ENCODE peak calls at places on chromosomes 4 and X, in eight cellular contexts. One of them, this sample, is unnamed.

GRCh38 chrX:139825618-139826017 is 107.2 kb downstream of the ATP11C start:
- DNase-seq in HepG2: no peak
- DNase-seq in PC-3: no peak
- DNase-seq in fibroblast of lung: no peak
- DNase-seq in mammary epithelial cell: no peak
- DNase-seq in neural progenitor cell: no peak
- DNase-seq in IMR-90: no peak
- DNase-seq in H1: no peak
- DNase-seq in this sample: no peak

GRCh38 chr4:15729910-15730533 is 27.2 kb downstream of the BST1 start:
- DNase-seq in HepG2: peak
- DNase-seq in mammary epithelial cell: peak
- DNase-seq in PC-3: peak
- DNase-seq in H1: no peak
- DNase-seq in neural progenitor cell: peak
- DNase-seq in IMR-90: peak
- DNase-seq in fibroblast of lung: peak
- DNase-seq in this sample: peak

GRCh38 chr4:48331577-48332340 is 9.6 kb upstream of the SLAIN2 start:
- DNase-seq in fibroblast of lung: peak
- DNase-seq in PC-3: peak
- DNase-seq in mammary epithelial cell: peak
- DNase-seq in H1: no peak
- DNase-seq in IMR-90: peak
- DNase-seq in HepG2: no peak
- DNase-seq in neural progenitor cell: no peak
- DNase-seq in this sample: peak

GRCh38 chr4:105560488-105560887 is 8.1 kb downstream of the ARHGEF38 start:
- DNase-seq in neural progenitor cell: no peak
- DNase-seq in H1: no peak
- DNase-seq in fibroblast of lung: peak
- DNase-seq in IMR-90: no peak
- DNase-seq in mammary epithelial cell: peak
- DNase-seq in HepG2: no peak
- DNase-seq in PC-3: no peak
- DNase-seq in this sample: peak

GRCh38 chrX:69038188-69038587 is 127.1 kb downstream of the PJA1 start:
- DNase-seq in H1: no peak
- DNase-seq in neural progenitor cell: no peak
- DNase-seq in PC-3: no peak
- DNase-seq in mammary epithelial cell: no peak
- DNase-seq in HepG2: no peak
- DNase-seq in IMR-90: no peak
- DNase-seq in fibroblast of lung: no peak
- DNase-seq in this sample: no peak

GRCh38 chrX:132481449-132481848 is 7.4 kb downstream of the MBNL3 start:
- DNase-seq in IMR-90: no peak
- DNase-seq in HepG2: no peak
- DNase-seq in fibroblast of lung: no peak
- DNase-seq in H1: no peak
- DNase-seq in neural progenitor cell: no peak
- DNase-seq in mammary epithelial cell: no peak
- DNase-seq in PC-3: no peak
- DNase-seq in this sample: no peak

GRCh38 chrX:110408949-110409588 is 50.4 kb downstream of the RTL9 start:
- DNase-seq in mammary epithelial cell: no peak
- DNase-seq in HepG2: no peak
- DNase-seq in neural progenitor cell: no peak
- DNase-seq in IMR-90: peak
- DNase-seq in H1: no peak
- DNase-seq in fibroblast of lung: peak
- DNase-seq in PC-3: no peak
- DNase-seq in this sample: no peak

GRCh38 chr4:88653371-88653946 is 44.2 kb downstream of the NAP1L5 start:
- DNase-seq in mammary epithelial cell: no peak
- DNase-seq in H1: no peak
- DNase-seq in PC-3: no peak
- DNase-seq in fibroblast of lung: no peak
- DNase-seq in HepG2: no peak
- DNase-seq in IMR-90: peak
- DNase-seq in neural progenitor cell: no peak
- DNase-seq in this sample: no peak

GRCh38 chr4:59339631-59340030 is 1860.5 kb upstream of the ADGRL3 start:
- DNase-seq in IMR-90: no peak
- DNase-seq in HepG2: no peak
- DNase-seq in fibroblast of lung: no peak
- DNase-seq in H1: no peak
- DNase-seq in mammary epithelial cell: no peak
- DNase-seq in PC-3: no peak
- DNase-seq in neural progenitor cell: peak
- DNase-seq in this sample: no peak

GRCh38 chrX:41029332-41029731 is 55.9 kb upstream of the USP9X start:
- DNase-seq in HepG2: peak
- DNase-seq in fibroblast of lung: no peak
- DNase-seq in H1: no peak
- DNase-seq in mammary epithelial cell: no peak
- DNase-seq in neural progenitor cell: no peak
- DNase-seq in IMR-90: peak
- DNase-seq in PC-3: peak
- DNase-seq in this sample: no peak

GRCh38 chr4:8132400-8132799 is 26.2 kb downstream of the ABLIM2 start:
- DNase-seq in neural progenitor cell: no peak
- DNase-seq in H1: no peak
- DNase-seq in fibroblast of lung: no peak
- DNase-seq in HepG2: no peak
- DNase-seq in PC-3: no peak
- DNase-seq in IMR-90: no peak
- DNase-seq in mammary epithelial cell: no peak
- DNase-seq in this sample: no peak

GRCh38 chr4:89363156-89363555 is 55.6 kb upstream of the GPRIN3 start:
- DNase-seq in neural progenitor cell: no peak
- DNase-seq in PC-3: no peak
- DNase-seq in fibroblast of lung: no peak
- DNase-seq in mammary epithelial cell: no peak
- DNase-seq in IMR-90: no peak
- DNase-seq in H1: no peak
- DNase-seq in HepG2: no peak
- DNase-seq in this sample: no peak

GRCh38 chr4:170723171-170723570 is 633.4 kb upstream of the AADAT start:
- DNase-seq in H1: no peak
- DNase-seq in mammary epithelial cell: no peak
- DNase-seq in IMR-90: no peak
- DNase-seq in HepG2: no peak
- DNase-seq in PC-3: no peak
- DNase-seq in fibroblast of lung: no peak
- DNase-seq in neural progenitor cell: no peak
- DNase-seq in this sample: no peak

GRCh38 chr4:173855015-173855414 is 325.0 kb upstream of the HAND2 start:
- DNase-seq in HepG2: no peak
- DNase-seq in IMR-90: no peak
- DNase-seq in mammary epithelial cell: no peak
- DNase-seq in PC-3: no peak
- DNase-seq in fibroblast of lung: no peak
- DNase-seq in H1: no peak
- DNase-seq in neural progenitor cell: no peak
- DNase-seq in this sample: no peak

GRCh38 chrX:129877401-129877800 is 28.6 kb upstream of the UTP14A start:
- DNase-seq in HepG2: no peak
- DNase-seq in PC-3: no peak
- DNase-seq in IMR-90: no peak
- DNase-seq in mammary epithelial cell: no peak
- DNase-seq in H1: no peak
- DNase-seq in fibroblast of lung: no peak
- DNase-seq in neural progenitor cell: no peak
- DNase-seq in this sample: peak

GRCh38 chr4:183200453-183200852 is 101.4 kb downstream of the WWC2 start:
- DNase-seq in IMR-90: peak
- DNase-seq in fibroblast of lung: peak
- DNase-seq in neural progenitor cell: peak
- DNase-seq in HepG2: no peak
- DNase-seq in H1: no peak
- DNase-seq in PC-3: peak
- DNase-seq in mammary epithelial cell: peak
- DNase-seq in this sample: peak

GRCh38 chr4:73311428-73311827 is 52.8 kb upstream of the ANKRD17 start:
- DNase-seq in H1: no peak
- DNase-seq in HepG2: peak
- DNase-seq in neural progenitor cell: no peak
- DNase-seq in IMR-90: peak
- DNase-seq in mammary epithelial cell: peak
- DNase-seq in PC-3: peak
- DNase-seq in fibroblast of lung: peak
- DNase-seq in this sample: peak

GRCh38 chrX:109709129-109709631 is 23.9 kb downstream of the ACSL4 start:
- DNase-seq in HepG2: peak
- DNase-seq in H1: no peak
- DNase-seq in neural progenitor cell: no peak
- DNase-seq in PC-3: peak
- DNase-seq in fibroblast of lung: peak
- DNase-seq in IMR-90: peak
- DNase-seq in mammary epithelial cell: peak
- DNase-seq in this sample: peak

GRCh38 chrX:20742106-20742505 is 475.4 kb upstream of the RPS6KA3 start:
- DNase-seq in mammary epithelial cell: no peak
- DNase-seq in neural progenitor cell: no peak
- DNase-seq in fibroblast of lung: peak
- DNase-seq in PC-3: peak
- DNase-seq in HepG2: no peak
- DNase-seq in H1: no peak
- DNase-seq in IMR-90: no peak
- DNase-seq in this sample: peak

GRCh38 chr4:38132140-38132673 is 172.0 kb downstream of the PTTG2 start:
- DNase-seq in fibroblast of lung: peak
- DNase-seq in HepG2: no peak
- DNase-seq in neural progenitor cell: peak
- DNase-seq in PC-3: no peak
- DNase-seq in mammary epithelial cell: peak
- DNase-seq in IMR-90: peak
- DNase-seq in H1: no peak
- DNase-seq in this sample: peak

GRCh38 chr4:168848112-168848511 is 161.9 kb downstream of the CBR4 start:
- DNase-seq in neural progenitor cell: peak
- DNase-seq in fibroblast of lung: peak
- DNase-seq in IMR-90: no peak
- DNase-seq in PC-3: no peak
- DNase-seq in H1: no peak
- DNase-seq in mammary epithelial cell: peak
- DNase-seq in HepG2: peak
- DNase-seq in this sample: no peak
- H3K9ac ChIP-seq in neural progenitor cell: no peak
- H3K9ac ChIP-seq in fibroblast of lung: peak
- H3K9ac ChIP-seq in IMR-90: peak
- H3K9ac ChIP-seq in PC-3: no peak
- H3K9ac ChIP-seq in H1: no peak
- H3K9ac ChIP-seq in mammary epithelial cell: peak
- H3K9ac ChIP-seq in HepG2: no peak
- H3K9ac ChIP-seq in this sample: peak

GRCh38 chrX:122777766-122778165 is 406.3 kb upstream of the GRIA3 start:
- DNase-seq in IMR-90: no peak
- DNase-seq in mammary epithelial cell: no peak
- DNase-seq in HepG2: no peak
- DNase-seq in fibroblast of lung: peak
- DNase-seq in PC-3: no peak
- DNase-seq in H1: no peak
- DNase-seq in neural progenitor cell: no peak
- DNase-seq in this sample: no peak
- TF ChIP-seq CTCF in IMR-90: peak
- TF ChIP-seq CTCF in mammary epithelial cell: peak
- TF ChIP-seq CTCF in HepG2: no peak
- TF ChIP-seq CTCF in fibroblast of lung: peak
- TF ChIP-seq CTCF in PC-3: peak
- TF ChIP-seq CTCF in H1: no peak
- TF ChIP-seq CTCF in neural progenitor cell: peak
- TF ChIP-seq CTCF in this sample: no peak

DNA sequence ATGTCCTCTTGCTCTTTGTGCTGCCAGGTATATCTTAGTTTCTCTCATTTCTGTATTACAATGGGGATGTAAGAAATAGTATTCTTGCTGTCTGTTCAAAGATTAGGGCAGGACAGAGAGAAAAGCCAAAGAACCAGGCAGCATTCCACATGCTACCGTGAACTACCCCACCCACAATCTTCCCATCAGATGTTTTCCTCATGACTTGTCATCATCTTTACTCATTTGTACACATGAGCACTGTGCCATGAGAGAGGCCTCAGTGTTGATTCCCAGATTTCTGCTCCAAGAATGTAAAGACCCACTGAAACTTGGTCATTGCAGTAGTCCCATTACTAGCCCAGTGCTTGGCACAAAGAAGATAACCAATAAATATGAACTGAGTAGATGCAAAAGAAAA is 354.6 kb upstream of the RASGEF1B start:
- DNase-seq in HepG2: no peak
- DNase-seq in mammary epithelial cell: peak
- DNase-seq in neural progenitor cell: no peak
- DNase-seq in fibroblast of lung: no peak
- DNase-seq in H1: no peak
- DNase-seq in PC-3: no peak
- DNase-seq in IMR-90: no peak
- DNase-seq in this sample: no peak
- H3K9ac ChIP-seq in HepG2: no peak
- H3K9ac ChIP-seq in mammary epithelial cell: no peak
- H3K9ac ChIP-seq in neural progenitor cell: no peak
- H3K9ac ChIP-seq in fibroblast of lung: no peak
- H3K9ac ChIP-seq in H1: no peak
- H3K9ac ChIP-seq in PC-3: no peak
- H3K9ac ChIP-seq in IMR-90: no peak
- H3K9ac ChIP-seq in this sample: no peak

GRCh38 chrX:34341814-34342213 is 209.7 kb upstream of the FAM47A start:
- DNase-seq in IMR-90: no peak
- DNase-seq in HepG2: no peak
- DNase-seq in fibroblast of lung: no peak
- DNase-seq in mammary epithelial cell: no peak
- DNase-seq in neural progenitor cell: no peak
- DNase-seq in PC-3: no peak
- DNase-seq in H1: no peak
- DNase-seq in this sample: no peak

GRCh38 chrX:34338046-34338445 is 205.9 kb upstream of the FAM47A start:
- DNase-seq in IMR-90: no peak
- DNase-seq in mammary epithelial cell: no peak
- DNase-seq in neural progenitor cell: no peak
- DNase-seq in HepG2: no peak
- DNase-seq in fibroblast of lung: no peak
- DNase-seq in PC-3: no peak
- DNase-seq in H1: no peak
- DNase-seq in this sample: no peak

GRCh38 chrX:34343001-34343400 is 210.9 kb upstream of the FAM47A start:
- DNase-seq in mammary epithelial cell: no peak
- DNase-seq in H1: no peak
- DNase-seq in HepG2: no peak
- DNase-seq in neural progenitor cell: no peak
- DNase-seq in PC-3: no peak
- DNase-seq in IMR-90: no peak
- DNase-seq in fibroblast of lung: no peak
- DNase-seq in this sample: no peak

DNA sequence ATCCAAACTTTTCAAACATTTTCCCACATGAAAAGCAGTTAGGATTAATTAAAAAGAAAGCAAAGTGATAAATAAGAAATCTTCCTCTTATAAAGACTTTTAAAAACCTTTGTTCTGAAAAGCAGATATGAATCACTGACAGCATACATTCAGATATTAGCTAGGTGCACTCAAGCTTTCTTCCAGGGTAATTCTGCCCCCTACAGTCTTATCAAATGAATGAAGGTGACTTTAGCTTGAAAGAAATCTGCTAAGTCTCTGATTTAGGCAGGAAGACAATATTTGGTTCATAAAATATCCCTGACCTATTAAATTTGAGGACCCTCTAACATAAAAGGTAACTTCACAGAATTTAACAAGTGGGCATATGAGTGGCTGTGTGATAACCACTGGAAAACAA is 209.1 kb upstream of the FAM47A start:
- DNase-seq in H1: no peak
- DNase-seq in PC-3: peak
- DNase-seq in fibroblast of lung: no peak
- DNase-seq in neural progenitor cell: peak
- DNase-seq in mammary epithelial cell: no peak
- DNase-seq in IMR-90: no peak
- DNase-seq in HepG2: no peak
- DNase-seq in this sample: no peak
- TF ChIP-seq CTCF in H1: no peak
- TF ChIP-seq CTCF in PC-3: no peak
- TF ChIP-seq CTCF in fibroblast of lung: no peak
- TF ChIP-seq CTCF in neural progenitor cell: peak
- TF ChIP-seq CTCF in mammary epithelial cell: peak
- TF ChIP-seq CTCF in IMR-90: no peak
- TF ChIP-seq CTCF in HepG2: no peak
- TF ChIP-seq CTCF in this sample: no peak

This sample was measured in astrocyte.